ENCODE peak calls at places on chromosomes 3 and 15, in four cellular contexts. One of them, this sample, is unnamed. For H3K4me1 and H3K27me3, the result is how much of the 10 kb centered on the place peaks cover.

GRCh38 chr3:9787714-9788113 is 4.6 kb downstream of the TADA3 start:
- DNase-seq in GM23248: no peak
- DNase-seq in IMR-90: peak
- DNase-seq in astrocyte: peak
- DNase-seq in this sample: no peak

GRCh38 chr3:126351771-126352475 is 5.3 kb downstream of the KLF15 start:
- DNase-seq in GM23248: no peak
- DNase-seq in IMR-90: no peak
- DNase-seq in astrocyte: no peak
- DNase-seq in this sample: no peak

GRCh38 chr3:183967693-183968092 is 50.0 kb downstream of the ABCC5 start:
- DNase-seq in GM23248: no peak
- DNase-seq in IMR-90: no peak
- DNase-seq in astrocyte: no peak
- DNase-seq in this sample: no peak

GRCh38 chr3:99911433-99911832 is 93.8 kb downstream of the CMSS1 start:
- DNase-seq in GM23248: no peak
- DNase-seq in IMR-90: no peak
- DNase-seq in astrocyte: no peak
- DNase-seq in this sample: no peak

GRCh38 chr15:71109130-71109529 is 6.1 kb upstream of the THSD4 start:
- DNase-seq in GM23248: peak
- DNase-seq in IMR-90: peak
- DNase-seq in astrocyte: peak
- DNase-seq in this sample: no peak

GRCh38 chr3:9135930-9136525 is 113.4 kb downstream of the SRGAP3 start:
- DNase-seq in GM23248: no peak
- DNase-seq in IMR-90: no peak
- DNase-seq in astrocyte: no peak
- DNase-seq in this sample: peak

GRCh38 chr15:86231864-86232801 is 152.5 kb downstream of the AGBL1 start:
- DNase-seq in GM23248: peak
- DNase-seq in IMR-90: no peak
- DNase-seq in astrocyte: peak
- DNase-seq in this sample: peak

GRCh38 chr3:114644372-114644771 is 350.5 kb downstream of the TIGIT start:
- DNase-seq in GM23248: no peak
- DNase-seq in IMR-90: peak
- DNase-seq in astrocyte: no peak
- DNase-seq in this sample: no peak

GRCh38 chr3:14436954-14437281 is 34.5 kb downstream of the SLC6A6 start:
- DNase-seq in GM23248: no peak
- DNase-seq in IMR-90: no peak
- DNase-seq in astrocyte: no peak
- DNase-seq in this sample: no peak

GRCh38 chr3:14438929-14439328 is 36.5 kb downstream of the SLC6A6 start:
- DNase-seq in GM23248: no peak
- DNase-seq in IMR-90: no peak
- DNase-seq in astrocyte: no peak
- DNase-seq in this sample: no peak

GRCh38 chr3:14440168-14440518 is 37.7 kb downstream of the SLC6A6 start:
- DNase-seq in GM23248: no peak
- DNase-seq in IMR-90: no peak
- DNase-seq in astrocyte: no peak
- DNase-seq in this sample: no peak

GRCh38 chr3:14439501-14440167 is 37.2 kb downstream of the SLC6A6 start:
- DNase-seq in GM23248: no peak
- DNase-seq in IMR-90: peak
- DNase-seq in astrocyte: no peak
- DNase-seq in this sample: no peak

DNA sequence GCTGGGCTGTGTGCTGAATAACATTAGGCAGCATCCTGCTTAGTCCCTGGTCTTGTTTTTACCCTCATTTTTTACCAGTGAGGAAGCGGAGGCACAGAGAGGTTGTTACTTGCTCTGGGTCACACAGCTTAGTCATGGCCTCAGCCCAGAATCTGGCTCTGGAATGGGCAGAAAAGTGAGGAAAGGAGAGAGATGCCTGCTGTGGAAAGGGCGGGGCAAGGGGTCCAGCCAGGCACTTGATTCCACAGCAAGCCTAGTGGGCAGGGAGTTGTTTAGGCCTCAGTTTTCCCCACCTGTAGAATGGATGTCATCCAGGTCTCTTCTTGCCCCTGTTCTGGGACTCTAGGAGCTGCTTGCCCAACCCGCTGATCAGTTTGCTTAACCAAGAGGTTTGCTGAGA is 35.9 kb downstream of the SLC6A6 start:
- DNase-seq in GM23248: no peak
- DNase-seq in IMR-90: no peak
- DNase-seq in astrocyte: no peak
- DNase-seq in this sample: no peak
- H3K4me1 ChIP-seq in GM23248: under half
- H3K4me1 ChIP-seq in IMR-90: under half
- H3K4me1 ChIP-seq in astrocyte: under half
- H3K4me1 ChIP-seq in this sample: under half

DNA sequence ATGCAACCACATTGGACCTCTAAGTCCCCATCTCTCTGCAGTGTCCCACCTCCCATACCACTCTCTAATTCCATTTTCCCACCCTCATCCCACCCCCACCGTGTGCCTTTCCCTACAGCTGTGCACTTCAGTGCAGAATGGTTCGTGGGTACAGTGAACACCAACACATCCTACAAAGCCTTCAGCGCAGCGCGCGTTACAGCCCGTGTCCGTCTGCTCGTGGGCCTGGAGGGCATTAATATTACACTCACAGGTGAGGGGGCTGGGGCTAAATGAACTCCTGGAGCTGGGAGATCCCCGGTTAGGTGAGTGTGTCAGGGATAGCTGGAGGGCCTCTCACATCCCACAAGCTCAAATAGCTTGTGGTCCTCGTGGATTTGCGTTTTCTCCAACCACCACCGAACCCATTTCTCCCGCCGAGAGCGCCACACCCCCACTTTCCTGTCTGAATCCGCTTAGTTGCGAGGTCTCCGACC is 1.9 kb downstream of the DUOXA2 start:
- DNase-seq in GM23248: no peak
- DNase-seq in IMR-90: no peak
- DNase-seq in astrocyte: no peak
- DNase-seq in this sample: no peak
- H3K27me3 ChIP-seq in GM23248: half or more
- H3K27me3 ChIP-seq in IMR-90: half or more
- H3K27me3 ChIP-seq in astrocyte: half or more
- H3K27me3 ChIP-seq in this sample: half or more

DNA sequence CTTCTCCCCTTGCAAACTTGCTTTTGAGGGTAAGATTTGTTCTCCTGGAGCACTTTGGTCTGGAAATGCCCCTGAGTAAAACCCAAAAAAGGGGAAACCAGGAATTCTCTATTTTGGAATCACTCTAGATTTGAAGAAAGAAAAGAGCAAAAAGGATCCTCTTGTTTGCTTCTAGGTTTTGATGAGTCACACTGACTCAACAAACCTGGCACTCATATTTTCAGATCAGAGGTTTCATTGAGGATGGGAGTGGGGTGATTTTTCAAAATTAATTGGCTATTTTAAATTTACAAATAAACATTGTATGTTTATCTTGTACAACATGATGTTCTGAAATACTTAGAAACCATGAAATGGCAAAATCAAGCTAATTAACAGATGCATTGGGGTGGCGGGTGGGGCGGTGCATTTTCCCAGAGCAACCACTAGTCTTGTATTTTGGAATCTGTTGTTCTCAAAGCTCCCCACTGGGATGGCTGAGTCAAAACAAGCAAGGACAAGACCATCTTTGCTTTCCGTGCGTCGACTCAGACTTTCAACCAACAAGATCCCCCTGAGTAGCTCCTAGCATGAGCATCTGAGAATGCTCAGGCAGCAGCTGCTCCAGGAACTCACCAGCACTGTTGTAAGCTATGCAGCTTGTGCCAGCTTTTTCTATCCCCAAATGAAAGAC is 451.4 kb downstream of the WDR72 start:
- DNase-seq in GM23248: no peak
- DNase-seq in IMR-90: no peak
- DNase-seq in astrocyte: no peak
- DNase-seq in this sample: peak
- H3K9ac ChIP-seq in GM23248: no peak
- H3K9ac ChIP-seq in IMR-90: no peak
- H3K9ac ChIP-seq in astrocyte: no peak
- H3K9ac ChIP-seq in this sample: no peak

GRCh38 chr3:112132975-112133448 is at the start of gene GCSAM:
- DNase-seq in GM23248: no peak
- DNase-seq in IMR-90: no peak
- DNase-seq in astrocyte: no peak
- DNase-seq in this sample: no peak

GRCh38 chr3:112134335-112135124 is 1.5 kb upstream of the GCSAM start:
- DNase-seq in GM23248: no peak
- DNase-seq in IMR-90: no peak
- DNase-seq in astrocyte: peak
- DNase-seq in this sample: no peak

GRCh38 chr3:112133606-112134334 is 722 bp upstream of the GCSAM start:
- DNase-seq in GM23248: no peak
- DNase-seq in IMR-90: no peak
- DNase-seq in astrocyte: no peak
- DNase-seq in this sample: no peak

GRCh38 chr3:112136959-112137693 is 4.1 kb upstream of the GCSAM start:
- DNase-seq in GM23248: peak
- DNase-seq in IMR-90: peak
- DNase-seq in astrocyte: no peak
- DNase-seq in this sample: peak

DNA sequence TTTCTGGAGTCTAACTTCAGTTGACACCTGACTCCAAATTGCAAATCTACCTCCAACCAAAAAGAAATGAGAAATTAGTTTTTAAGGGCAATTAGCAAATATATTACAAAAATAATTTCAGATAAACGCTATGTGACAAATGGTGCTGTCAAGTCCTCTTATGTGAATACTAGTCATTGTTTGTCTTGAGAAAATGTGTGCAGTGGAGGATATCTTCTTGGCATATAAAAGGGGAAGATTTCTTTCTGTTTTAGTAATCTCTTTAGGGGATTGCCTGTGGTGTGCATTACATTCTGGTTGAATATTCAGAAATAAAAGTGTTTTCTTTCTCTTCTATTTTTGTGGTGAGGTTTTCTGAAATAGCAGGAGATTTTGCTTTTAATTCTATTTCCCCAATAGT is 3.0 kb upstream of the GCSAM start:
- DNase-seq in GM23248: no peak
- DNase-seq in IMR-90: no peak
- DNase-seq in astrocyte: no peak
- DNase-seq in this sample: no peak
- H3K4me1 ChIP-seq in GM23248: under half
- H3K4me1 ChIP-seq in IMR-90: under half
- H3K4me1 ChIP-seq in astrocyte: under half
- H3K4me1 ChIP-seq in this sample: under half